ENCODE peak calls at places on chromosomes 5 and 9, in nine cellular contexts. One of them, this sample, is unnamed.
A peak's percentile ranks its signal among the peaks of the same experiment; 100 is the strongest.

GRCh38 chr5:82106207-82106606 is 134.4 kb downstream of the ATG10 start:
- DNase-seq in NT2/D1: no peak
- DNase-seq in HTR-8/SVneo: no peak
- DNase-seq in tibial nerve: no peak
- DNase-seq in NCI-H1105: no peak
- DNase-seq in NCI-H2081: no peak
- DNase-seq in IMR-90: peak; percentile 32
- DNase-seq in stimulated activated CD8-positive, alpha-beta memory T cell treated with anti-CD3 and anti-CD28 coated beads, Interleukin-4, amount 100 ng/mL, for 1 hour: no peak
- DNase-seq in AML-193: no peak
- DNase-seq in this sample: no peak

GRCh38 chr5:143118222-143118621 is 285.3 kb downstream of the NR3C1 start:
- DNase-seq in NT2/D1: no peak
- DNase-seq in HTR-8/SVneo: no peak
- DNase-seq in tibial nerve: no peak
- DNase-seq in NCI-H1105: no peak
- DNase-seq in NCI-H2081: no peak
- DNase-seq in IMR-90: no peak
- DNase-seq in stimulated activated CD8-positive, alpha-beta memory T cell treated with anti-CD3 and anti-CD28 coated beads, Interleukin-4, amount 100 ng/mL, for 1 hour: no peak
- DNase-seq in AML-193: peak; percentile 79
- DNase-seq in this sample: no peak

GRCh38 chr9:135137398-135137832 is 49.9 kb downstream of the OLFM1 start:
- DNase-seq in NT2/D1: peak; percentile 60
- DNase-seq in HTR-8/SVneo: no peak
- DNase-seq in tibial nerve: no peak
- DNase-seq in NCI-H1105: no peak
- DNase-seq in NCI-H2081: no peak
- DNase-seq in IMR-90: no peak
- DNase-seq in stimulated activated CD8-positive, alpha-beta memory T cell treated with anti-CD3 and anti-CD28 coated beads, Interleukin-4, amount 100 ng/mL, for 1 hour: no peak
- DNase-seq in AML-193: no peak
- DNase-seq in this sample: no peak

GRCh38 chr9:22645893-22646292 is 199.3 kb downstream of the DMRTA1 start:
- DNase-seq in NT2/D1: no peak
- DNase-seq in HTR-8/SVneo: no peak
- DNase-seq in tibial nerve: no peak
- DNase-seq in NCI-H1105: no peak
- DNase-seq in NCI-H2081: no peak
- DNase-seq in IMR-90: peak; percentile 16
- DNase-seq in stimulated activated CD8-positive, alpha-beta memory T cell treated with anti-CD3 and anti-CD28 coated beads, Interleukin-4, amount 100 ng/mL, for 1 hour: no peak
- DNase-seq in AML-193: no peak
- DNase-seq in this sample: no peak

GRCh38 chr5:142008813-142009212 is 4.0 kb downstream of the GNPDA1 start:
- DNase-seq in NT2/D1: no peak
- DNase-seq in HTR-8/SVneo: no peak
- DNase-seq in tibial nerve: no peak
- DNase-seq in NCI-H1105: no peak
- DNase-seq in NCI-H2081: no peak
- DNase-seq in IMR-90: no peak
- DNase-seq in stimulated activated CD8-positive, alpha-beta memory T cell treated with anti-CD3 and anti-CD28 coated beads, Interleukin-4, amount 100 ng/mL, for 1 hour: no peak
- DNase-seq in AML-193: no peak
- DNase-seq in this sample: no peak

GRCh38 chr5:36950586-36951457 is 74.3 kb downstream of the NIPBL start:
- DNase-seq in NT2/D1: no peak
- DNase-seq in HTR-8/SVneo: peak; percentile 28
- DNase-seq in tibial nerve: no peak
- DNase-seq in NCI-H1105: no peak
- DNase-seq in NCI-H2081: no peak
- DNase-seq in IMR-90: peak; percentile 64
- DNase-seq in stimulated activated CD8-positive, alpha-beta memory T cell treated with anti-CD3 and anti-CD28 coated beads, Interleukin-4, amount 100 ng/mL, for 1 hour: no peak
- DNase-seq in AML-193: no peak
- DNase-seq in this sample: no peak

GRCh38 chr5:96880402-96881164 is 4.3 kb downstream of the ERAP2 start:
- DNase-seq in NT2/D1: no peak
- DNase-seq in HTR-8/SVneo: no peak
- DNase-seq in tibial nerve: no peak
- DNase-seq in NCI-H1105: no peak
- DNase-seq in NCI-H2081: no peak
- DNase-seq in IMR-90: peak; percentile 87
- DNase-seq in stimulated activated CD8-positive, alpha-beta memory T cell treated with anti-CD3 and anti-CD28 coated beads, Interleukin-4, amount 100 ng/mL, for 1 hour: no peak
- DNase-seq in AML-193: peak; percentile 26
- DNase-seq in this sample: no peak

GRCh38 chr9:69204869-69205268 is 30.8 kb downstream of the TJP2 start:
- DNase-seq in NT2/D1: no peak
- DNase-seq in HTR-8/SVneo: no peak
- DNase-seq in tibial nerve: no peak
- DNase-seq in NCI-H1105: no peak
- DNase-seq in NCI-H2081: no peak
- DNase-seq in IMR-90: peak; percentile 69
- DNase-seq in stimulated activated CD8-positive, alpha-beta memory T cell treated with anti-CD3 and anti-CD28 coated beads, Interleukin-4, amount 100 ng/mL, for 1 hour: no peak
- DNase-seq in AML-193: no peak
- DNase-seq in this sample: no peak

GRCh38 chr5:45288746-45289145 is 407.4 kb downstream of the HCN1 start:
- DNase-seq in NT2/D1: no peak
- DNase-seq in HTR-8/SVneo: no peak
- DNase-seq in tibial nerve: no peak
- DNase-seq in NCI-H1105: no peak
- DNase-seq in NCI-H2081: no peak
- DNase-seq in IMR-90: no peak
- DNase-seq in stimulated activated CD8-positive, alpha-beta memory T cell treated with anti-CD3 and anti-CD28 coated beads, Interleukin-4, amount 100 ng/mL, for 1 hour: no peak
- DNase-seq in AML-193: no peak
- DNase-seq in this sample: no peak

GRCh38 chr9:98158071-98158791 is 34.2 kb downstream of the CORO2A start:
- DNase-seq in NT2/D1: no peak
- DNase-seq in HTR-8/SVneo: no peak
- DNase-seq in tibial nerve: no peak
- DNase-seq in NCI-H1105: no peak
- DNase-seq in NCI-H2081: peak; percentile 34
- DNase-seq in IMR-90: no peak
- DNase-seq in stimulated activated CD8-positive, alpha-beta memory T cell treated with anti-CD3 and anti-CD28 coated beads, Interleukin-4, amount 100 ng/mL, for 1 hour: no peak
- DNase-seq in AML-193: no peak
- DNase-seq in this sample: no peak

GRCh38 chr5:72324186-72324825 is 4.1 kb downstream of the PTCD2 start:
- DNase-seq in NT2/D1: no peak
- DNase-seq in HTR-8/SVneo: peak; percentile 38
- DNase-seq in tibial nerve: no peak
- DNase-seq in NCI-H1105: no peak
- DNase-seq in NCI-H2081: no peak
- DNase-seq in IMR-90: no peak
- DNase-seq in stimulated activated CD8-positive, alpha-beta memory T cell treated with anti-CD3 and anti-CD28 coated beads, Interleukin-4, amount 100 ng/mL, for 1 hour: no peak
- DNase-seq in AML-193: no peak
- DNase-seq in this sample: no peak

GRCh38 chr9:98523231-98523901 is 185.4 kb downstream of the GABBR2 start:
- DNase-seq in NT2/D1: no peak
- DNase-seq in HTR-8/SVneo: peak; percentile 45
- DNase-seq in tibial nerve: no peak
- DNase-seq in NCI-H1105: no peak
- DNase-seq in NCI-H2081: no peak
- DNase-seq in IMR-90: peak; percentile 62
- DNase-seq in stimulated activated CD8-positive, alpha-beta memory T cell treated with anti-CD3 and anti-CD28 coated beads, Interleukin-4, amount 100 ng/mL, for 1 hour: no peak
- DNase-seq in AML-193: no peak
- DNase-seq in this sample: no peak

GRCh38 chr5:78508231-78508765 is 140.3 kb downstream of the LHFPL2 start:
- DNase-seq in NT2/D1: no peak
- DNase-seq in HTR-8/SVneo: peak; percentile 27
- DNase-seq in tibial nerve: no peak
- DNase-seq in NCI-H1105: no peak
- DNase-seq in NCI-H2081: no peak
- DNase-seq in IMR-90: peak; percentile 78
- DNase-seq in stimulated activated CD8-positive, alpha-beta memory T cell treated with anti-CD3 and anti-CD28 coated beads, Interleukin-4, amount 100 ng/mL, for 1 hour: no peak
- DNase-seq in AML-193: no peak
- DNase-seq in this sample: no peak

GRCh38 chr5:57550132-57550531 is 67.5 kb upstream of the ACTBL2 start:
- DNase-seq in NT2/D1: no peak
- DNase-seq in HTR-8/SVneo: no peak
- DNase-seq in tibial nerve: no peak
- DNase-seq in NCI-H1105: no peak
- DNase-seq in NCI-H2081: no peak
- DNase-seq in IMR-90: no peak
- DNase-seq in stimulated activated CD8-positive, alpha-beta memory T cell treated with anti-CD3 and anti-CD28 coated beads, Interleukin-4, amount 100 ng/mL, for 1 hour: no peak
- DNase-seq in AML-193: no peak
- DNase-seq in this sample: no peak

GRCh38 chr5:154265197-154265578 is 74.7 kb downstream of the GALNT10 start:
- DNase-seq in NT2/D1: no peak
- DNase-seq in HTR-8/SVneo: no peak
- DNase-seq in tibial nerve: no peak
- DNase-seq in NCI-H1105: no peak
- DNase-seq in NCI-H2081: no peak
- DNase-seq in IMR-90: no peak
- DNase-seq in stimulated activated CD8-positive, alpha-beta memory T cell treated with anti-CD3 and anti-CD28 coated beads, Interleukin-4, amount 100 ng/mL, for 1 hour: no peak
- DNase-seq in AML-193: no peak
- DNase-seq in this sample: no peak

GRCh38 chr9:2087500-2088313 is 72.6 kb downstream of the SMARCA2 start:
- DNase-seq in NT2/D1: peak; percentile 22
- DNase-seq in HTR-8/SVneo: peak; percentile 9
- DNase-seq in tibial nerve: no peak
- DNase-seq in NCI-H1105: no peak
- DNase-seq in NCI-H2081: peak; percentile 25
- DNase-seq in IMR-90: peak; percentile 52
- DNase-seq in stimulated activated CD8-positive, alpha-beta memory T cell treated with anti-CD3 and anti-CD28 coated beads, Interleukin-4, amount 100 ng/mL, for 1 hour: no peak
- DNase-seq in AML-193: peak; percentile 63
- DNase-seq in this sample: no peak

GRCh38 chr9:8365029-8365428 is 565.5 kb upstream of the DMAC1 start:
- DNase-seq in NT2/D1: no peak
- DNase-seq in HTR-8/SVneo: no peak
- DNase-seq in tibial nerve: no peak
- DNase-seq in NCI-H1105: no peak
- DNase-seq in NCI-H2081: no peak
- DNase-seq in IMR-90: peak; percentile 76
- DNase-seq in stimulated activated CD8-positive, alpha-beta memory T cell treated with anti-CD3 and anti-CD28 coated beads, Interleukin-4, amount 100 ng/mL, for 1 hour: no peak
- DNase-seq in AML-193: no peak
- DNase-seq in this sample: no peak

GRCh38 chr5:172185096-172185461 is 2.9 kb downstream of the STK10 start:
- DNase-seq in NT2/D1: no peak
- DNase-seq in HTR-8/SVneo: no peak
- DNase-seq in tibial nerve: no peak
- DNase-seq in NCI-H1105: no peak
- DNase-seq in NCI-H2081: no peak
- DNase-seq in IMR-90: no peak
- DNase-seq in stimulated activated CD8-positive, alpha-beta memory T cell treated with anti-CD3 and anti-CD28 coated beads, Interleukin-4, amount 100 ng/mL, for 1 hour: no peak
- DNase-seq in AML-193: no peak
- DNase-seq in this sample: no peak

GRCh38 chr5:133801955-133802751 is 166.3 kb downstream of the C5orf15 start:
- DNase-seq in NT2/D1: no peak
- DNase-seq in HTR-8/SVneo: no peak
- DNase-seq in tibial nerve: no peak
- DNase-seq in NCI-H1105: no peak
- DNase-seq in NCI-H2081: no peak
- DNase-seq in IMR-90: peak; percentile 1
- DNase-seq in stimulated activated CD8-positive, alpha-beta memory T cell treated with anti-CD3 and anti-CD28 coated beads, Interleukin-4, amount 100 ng/mL, for 1 hour: no peak
- DNase-seq in AML-193: no peak
- DNase-seq in this sample: no peak

GRCh38 chr9:118522093-118523028 is 818.2 kb downstream of the TLR4 start:
- DNase-seq in NT2/D1: peak; percentile 83
- DNase-seq in HTR-8/SVneo: peak; percentile 26
- DNase-seq in tibial nerve: no peak
- DNase-seq in NCI-H1105: no peak
- DNase-seq in NCI-H2081: peak; percentile 66
- DNase-seq in IMR-90: no peak
- DNase-seq in stimulated activated CD8-positive, alpha-beta memory T cell treated with anti-CD3 and anti-CD28 coated beads, Interleukin-4, amount 100 ng/mL, for 1 hour: no peak
- DNase-seq in AML-193: peak; percentile 51
- DNase-seq in this sample: peak; percentile 17

GRCh38 chr5:112036206-112036605 is 279.2 kb upstream of the NREP start:
- DNase-seq in NT2/D1: no peak
- DNase-seq in HTR-8/SVneo: no peak
- DNase-seq in tibial nerve: no peak
- DNase-seq in NCI-H1105: no peak
- DNase-seq in NCI-H2081: no peak
- DNase-seq in IMR-90: peak; percentile 3
- DNase-seq in stimulated activated CD8-positive, alpha-beta memory T cell treated with anti-CD3 and anti-CD28 coated beads, Interleukin-4, amount 100 ng/mL, for 1 hour: no peak
- DNase-seq in AML-193: no peak
- DNase-seq in this sample: no peak

GRCh38 chr5:41670216-41670615 is 159.8 kb upstream of the PLCXD3 start:
- DNase-seq in NT2/D1: no peak
- DNase-seq in HTR-8/SVneo: no peak
- DNase-seq in tibial nerve: no peak
- DNase-seq in NCI-H1105: no peak
- DNase-seq in NCI-H2081: no peak
- DNase-seq in IMR-90: no peak
- DNase-seq in stimulated activated CD8-positive, alpha-beta memory T cell treated with anti-CD3 and anti-CD28 coated beads, Interleukin-4, amount 100 ng/mL, for 1 hour: no peak
- DNase-seq in AML-193: no peak
- DNase-seq in this sample: no peak

GRCh38 chr5:148458036-148458888 is 74.5 kb downstream of the FBXO38 start:
- DNase-seq in NT2/D1: no peak
- DNase-seq in HTR-8/SVneo: no peak
- DNase-seq in tibial nerve: no peak
- DNase-seq in NCI-H1105: no peak
- DNase-seq in NCI-H2081: no peak
- DNase-seq in IMR-90: no peak
- DNase-seq in stimulated activated CD8-positive, alpha-beta memory T cell treated with anti-CD3 and anti-CD28 coated beads, Interleukin-4, amount 100 ng/mL, for 1 hour: no peak
- DNase-seq in AML-193: no peak
- DNase-seq in this sample: no peak

GRCh38 chr5:115954144-115954543 is 8.1 kb upstream of the LVRN start:
- DNase-seq in NT2/D1: no peak
- DNase-seq in HTR-8/SVneo: no peak
- DNase-seq in tibial nerve: no peak
- DNase-seq in NCI-H1105: no peak
- DNase-seq in NCI-H2081: no peak
- DNase-seq in IMR-90: no peak
- DNase-seq in stimulated activated CD8-positive, alpha-beta memory T cell treated with anti-CD3 and anti-CD28 coated beads, Interleukin-4, amount 100 ng/mL, for 1 hour: no peak
- DNase-seq in AML-193: no peak
- DNase-seq in this sample: no peak

GRCh38 chr5:3348576-3349535 is 246.8 kb upstream of the IRX1 start:
- DNase-seq in NT2/D1: no peak
- DNase-seq in HTR-8/SVneo: no peak
- DNase-seq in tibial nerve: no peak
- DNase-seq in NCI-H1105: no peak
- DNase-seq in NCI-H2081: no peak
- DNase-seq in IMR-90: no peak
- DNase-seq in stimulated activated CD8-positive, alpha-beta memory T cell treated with anti-CD3 and anti-CD28 coated beads, Interleukin-4, amount 100 ng/mL, for 1 hour: no peak
- DNase-seq in AML-193: no peak
- DNase-seq in this sample: no peak

GRCh38 chr5:41193462-41194166 is 19.7 kb downstream of the C6 start:
- DNase-seq in NT2/D1: no peak
- DNase-seq in HTR-8/SVneo: no peak
- DNase-seq in tibial nerve: peak; percentile 100
- DNase-seq in NCI-H1105: no peak
- DNase-seq in NCI-H2081: no peak
- DNase-seq in IMR-90: peak; percentile 49
- DNase-seq in stimulated activated CD8-positive, alpha-beta memory T cell treated with anti-CD3 and anti-CD28 coated beads, Interleukin-4, amount 100 ng/mL, for 1 hour: no peak
- DNase-seq in AML-193: no peak
- DNase-seq in this sample: peak; percentile 97

GRCh38 chr9:137277329-137278041 is at the start of gene TOR4A:
- DNase-seq in NT2/D1: no peak
- DNase-seq in HTR-8/SVneo: peak; percentile 92
- DNase-seq in tibial nerve: peak; percentile 54
- DNase-seq in NCI-H1105: no peak
- DNase-seq in NCI-H2081: no peak
- DNase-seq in IMR-90: peak; percentile 86
- DNase-seq in stimulated activated CD8-positive, alpha-beta memory T cell treated with anti-CD3 and anti-CD28 coated beads, Interleukin-4, amount 100 ng/mL, for 1 hour: no peak
- DNase-seq in AML-193: peak; percentile 64
- DNase-seq in this sample: peak; percentile 83

GRCh38 chr9:134455951-134456739 is 129.9 kb downstream of the RXRA start:
- DNase-seq in NT2/D1: no peak
- DNase-seq in HTR-8/SVneo: peak; percentile 63
- DNase-seq in tibial nerve: peak; percentile 92
- DNase-seq in NCI-H1105: no peak
- DNase-seq in NCI-H2081: no peak
- DNase-seq in IMR-90: peak; percentile 99
- DNase-seq in stimulated activated CD8-positive, alpha-beta memory T cell treated with anti-CD3 and anti-CD28 coated beads, Interleukin-4, amount 100 ng/mL, for 1 hour: peak; percentile 26
- DNase-seq in AML-193: peak; percentile 60
- DNase-seq in this sample: peak; percentile 95

GRCh38 chr5:139014726-139015125 is 139.6 kb upstream of the LRRTM2 start:
- DNase-seq in NT2/D1: no peak
- DNase-seq in HTR-8/SVneo: peak; percentile 19
- DNase-seq in tibial nerve: no peak
- DNase-seq in NCI-H1105: no peak
- DNase-seq in NCI-H2081: no peak
- DNase-seq in IMR-90: peak; percentile 92
- DNase-seq in stimulated activated CD8-positive, alpha-beta memory T cell treated with anti-CD3 and anti-CD28 coated beads, Interleukin-4, amount 100 ng/mL, for 1 hour: no peak
- DNase-seq in AML-193: no peak
- DNase-seq in this sample: no peak

GRCh38 chr5:158384535-158385421 is 525.8 kb upstream of the CLINT1 start:
- DNase-seq in NT2/D1: no peak
- DNase-seq in HTR-8/SVneo: peak; percentile 51
- DNase-seq in tibial nerve: no peak
- DNase-seq in NCI-H1105: no peak
- DNase-seq in NCI-H2081: no peak
- DNase-seq in IMR-90: peak; percentile 97
- DNase-seq in stimulated activated CD8-positive, alpha-beta memory T cell treated with anti-CD3 and anti-CD28 coated beads, Interleukin-4, amount 100 ng/mL, for 1 hour: no peak
- DNase-seq in AML-193: no peak
- DNase-seq in this sample: no peak

GRCh38 chr5:109707531-109707930 is 17.8 kb downstream of the MAN2A1 start:
- DNase-seq in NT2/D1: no peak
- DNase-seq in HTR-8/SVneo: no peak
- DNase-seq in tibial nerve: no peak
- DNase-seq in NCI-H1105: no peak
- DNase-seq in NCI-H2081: no peak
- DNase-seq in IMR-90: no peak
- DNase-seq in stimulated activated CD8-positive, alpha-beta memory T cell treated with anti-CD3 and anti-CD28 coated beads, Interleukin-4, amount 100 ng/mL, for 1 hour: no peak
- DNase-seq in AML-193: no peak
- DNase-seq in this sample: no peak

This sample was measured in uterus.